ENCODE peak calls at places on chromosomes 4 and X, in five cellular contexts. One of them, this sample, is unnamed.

GRCh38 chrX:906586-906985 is 276.0 kb downstream of the SHOX start:
- DNase-seq in tibial artery: peak
- DNase-seq in dorsolateral prefrontal cortex: no peak
- DNase-seq in neural crest cell: no peak
- DNase-seq in H9: no peak
- DNase-seq in this sample: no peak

GRCh38 chr4:31324814-31325213 is 604.6 kb downstream of the PCDH7 start:
- DNase-seq in tibial artery: no peak
- DNase-seq in dorsolateral prefrontal cortex: no peak
- DNase-seq in neural crest cell: no peak
- DNase-seq in H9: no peak
- DNase-seq in this sample: no peak

GRCh38 chr4:119315036-119315435 is 6.9 kb downstream of the FABP2 start:
- DNase-seq in tibial artery: no peak
- DNase-seq in dorsolateral prefrontal cortex: no peak
- DNase-seq in neural crest cell: no peak
- DNase-seq in H9: no peak
- DNase-seq in this sample: no peak

GRCh38 chrX:121581885-121582284 is 534.5 kb downstream of the GLUD2 start:
- DNase-seq in tibial artery: no peak
- DNase-seq in dorsolateral prefrontal cortex: no peak
- DNase-seq in neural crest cell: no peak
- DNase-seq in H9: no peak
- DNase-seq in this sample: no peak

GRCh38 chrX:19811807-19812604 is 75.4 kb downstream of the SH3KBP1 start:
- DNase-seq in tibial artery: no peak
- DNase-seq in dorsolateral prefrontal cortex: no peak
- DNase-seq in neural crest cell: no peak
- DNase-seq in H9: no peak
- DNase-seq in this sample: no peak

GRCh38 chrX:68498508-68499379 is at the start of gene YIPF6:
- DNase-seq in tibial artery: peak
- DNase-seq in dorsolateral prefrontal cortex: peak
- DNase-seq in neural crest cell: peak
- DNase-seq in H9: peak
- DNase-seq in this sample: peak

GRCh38 chrX:155632424-155633100 is 19.8 kb upstream of the TMLHE start:
- DNase-seq in tibial artery: no peak
- DNase-seq in dorsolateral prefrontal cortex: no peak
- DNase-seq in neural crest cell: no peak
- DNase-seq in H9: no peak
- DNase-seq in this sample: no peak

GRCh38 chr4:4831825-4832224 is 27.6 kb upstream of the MSX1 start:
- DNase-seq in tibial artery: no peak
- DNase-seq in dorsolateral prefrontal cortex: no peak
- DNase-seq in neural crest cell: no peak
- DNase-seq in H9: no peak
- DNase-seq in this sample: no peak

GRCh38 chrX:3526084-3526483 is 179.6 kb upstream of the MXRA5 start:
- DNase-seq in tibial artery: no peak
- DNase-seq in dorsolateral prefrontal cortex: no peak
- DNase-seq in neural crest cell: no peak
- DNase-seq in H9: no peak
- DNase-seq in this sample: no peak

GRCh38 chr4:153464068-153464467 is 2.1 kb upstream of the TMEM131L start:
- DNase-seq in tibial artery: no peak
- DNase-seq in dorsolateral prefrontal cortex: no peak
- DNase-seq in neural crest cell: no peak
- DNase-seq in H9: no peak
- DNase-seq in this sample: no peak

GRCh38 chr4:40827774-40828173 is 78.0 kb downstream of the NSUN7 start:
- DNase-seq in tibial artery: peak
- DNase-seq in dorsolateral prefrontal cortex: no peak
- DNase-seq in neural crest cell: no peak
- DNase-seq in H9: no peak
- DNase-seq in this sample: no peak

GRCh38 chr4:88522702-88523324 is 763 bp downstream of the PYURF start:
- DNase-seq in tibial artery: no peak
- DNase-seq in dorsolateral prefrontal cortex: peak
- DNase-seq in neural crest cell: peak
- DNase-seq in H9: no peak
- DNase-seq in this sample: peak

GRCh38 chr4:9812530-9813340 is 31.3 kb downstream of the DRD5 start:
- DNase-seq in tibial artery: no peak
- DNase-seq in dorsolateral prefrontal cortex: peak
- DNase-seq in neural crest cell: no peak
- DNase-seq in H9: no peak
- DNase-seq in this sample: no peak

GRCh38 chr4:136650541-136651277 is 881.6 kb downstream of the PCDH18 start:
- DNase-seq in tibial artery: no peak
- DNase-seq in dorsolateral prefrontal cortex: no peak
- DNase-seq in neural crest cell: no peak
- DNase-seq in H9: no peak
- DNase-seq in this sample: no peak

GRCh38 chrX:153926863-153927685 is 1.0 kb upstream of the ARHGAP4 start:
- DNase-seq in tibial artery: peak
- DNase-seq in dorsolateral prefrontal cortex: no peak
- DNase-seq in neural crest cell: no peak
- DNase-seq in H9: peak
- DNase-seq in this sample: no peak

GRCh38 chr4:87230806-87231205 is 10.4 kb upstream of the KLHL8 start:
- DNase-seq in tibial artery: no peak
- DNase-seq in dorsolateral prefrontal cortex: no peak
- DNase-seq in neural crest cell: no peak
- DNase-seq in H9: no peak
- DNase-seq in this sample: no peak

GRCh38 chrX:111119341-111119740 is 23.4 kb downstream of the PAK3 start:
- DNase-seq in tibial artery: no peak
- DNase-seq in dorsolateral prefrontal cortex: no peak
- DNase-seq in neural crest cell: no peak
- DNase-seq in H9: no peak
- DNase-seq in this sample: no peak

GRCh38 chr4:103753868-103754653 is 34.3 kb upstream of the TACR3 start:
- DNase-seq in tibial artery: no peak
- DNase-seq in dorsolateral prefrontal cortex: no peak
- DNase-seq in neural crest cell: no peak
- DNase-seq in H9: no peak
- DNase-seq in this sample: no peak

GRCh38 chrX:103197721-103198306 is 17.1 kb upstream of the BEX4 start:
- DNase-seq in tibial artery: no peak
- DNase-seq in dorsolateral prefrontal cortex: no peak
- DNase-seq in neural crest cell: no peak
- DNase-seq in H9: no peak
- DNase-seq in this sample: no peak

GRCh38 chrX:22220941-22221340 is 51.8 kb upstream of the CBLL2 start:
- DNase-seq in tibial artery: no peak
- DNase-seq in dorsolateral prefrontal cortex: no peak
- DNase-seq in neural crest cell: no peak
- DNase-seq in H9: no peak
- DNase-seq in this sample: no peak

GRCh38 chr4:8308856-8309771 is 39.6 kb downstream of the HTRA3 start:
- DNase-seq in tibial artery: peak
- DNase-seq in dorsolateral prefrontal cortex: peak
- DNase-seq in neural crest cell: no peak
- DNase-seq in H9: no peak
- DNase-seq in this sample: no peak

GRCh38 chrX:113287761-113288160 is 447.1 kb upstream of the AMOT start:
- DNase-seq in tibial artery: no peak
- DNase-seq in dorsolateral prefrontal cortex: no peak
- DNase-seq in neural crest cell: no peak
- DNase-seq in H9: no peak
- DNase-seq in this sample: no peak

GRCh38 chr4:36111180-36111579 is 133.1 kb downstream of the ARAP2 start:
- DNase-seq in tibial artery: no peak
- DNase-seq in dorsolateral prefrontal cortex: no peak
- DNase-seq in neural crest cell: no peak
- DNase-seq in H9: no peak
- DNase-seq in this sample: no peak

GRCh38 chr4:173145111-173145510 is 23.5 kb upstream of the GALNT7 start:
- DNase-seq in tibial artery: no peak
- DNase-seq in dorsolateral prefrontal cortex: no peak
- DNase-seq in neural crest cell: no peak
- DNase-seq in H9: no peak
- DNase-seq in this sample: no peak

DNA sequence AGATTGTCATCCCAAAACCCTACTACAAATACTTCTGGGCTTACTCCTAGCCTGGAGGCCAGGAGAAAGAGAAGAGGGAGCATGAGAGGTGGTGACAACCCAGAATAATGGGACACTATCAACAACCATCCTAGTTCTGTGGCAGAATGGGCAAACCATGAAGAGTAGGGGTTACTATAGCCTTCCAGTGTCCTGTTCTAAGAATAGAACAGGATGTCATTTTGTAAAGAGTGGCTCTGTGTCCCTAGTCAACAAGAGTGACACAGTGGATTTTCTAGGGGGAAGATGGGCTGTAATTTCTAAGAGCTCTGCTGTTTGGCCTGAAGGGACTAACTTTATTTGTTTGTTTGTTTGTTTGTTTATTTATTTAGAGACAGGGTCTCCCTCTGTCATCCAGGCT is 136.0 kb downstream of the PLS3 start:
- DNase-seq in tibial artery: no peak
- DNase-seq in dorsolateral prefrontal cortex: no peak
- DNase-seq in neural crest cell: no peak
- DNase-seq in H9: no peak
- DNase-seq in this sample: no peak
- TF ChIP-seq CTCF in tibial artery: no peak
- TF ChIP-seq CTCF in dorsolateral prefrontal cortex: no peak
- TF ChIP-seq CTCF in neural crest cell: no peak
- TF ChIP-seq CTCF in H9: no peak
- TF ChIP-seq CTCF in this sample: no peak

DNA sequence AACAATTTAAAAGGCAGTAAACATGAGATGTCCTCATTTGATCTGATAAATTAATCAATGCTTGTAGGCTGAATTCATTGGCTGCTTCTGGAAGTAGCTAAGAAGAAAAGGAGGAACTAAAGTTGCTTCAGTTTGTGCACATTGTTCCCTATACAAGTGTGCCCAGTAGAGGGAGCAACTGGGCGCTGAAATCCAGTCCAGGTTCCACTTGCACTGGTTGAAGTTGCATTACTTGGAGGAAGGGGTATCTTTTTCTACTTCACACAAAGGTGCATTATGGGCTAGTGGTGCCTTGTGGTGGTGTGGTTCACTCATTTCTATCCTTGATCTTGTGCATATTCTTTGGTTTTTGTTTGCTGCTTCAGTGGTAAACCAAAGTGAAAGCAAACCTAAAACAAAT is 67.9 kb upstream of the SOX3 start:
- DNase-seq in tibial artery: no peak
- DNase-seq in dorsolateral prefrontal cortex: no peak
- DNase-seq in neural crest cell: peak
- DNase-seq in H9: peak
- DNase-seq in this sample: peak
- TF ChIP-seq CTCF in tibial artery: no peak
- TF ChIP-seq CTCF in dorsolateral prefrontal cortex: peak
- TF ChIP-seq CTCF in neural crest cell: peak
- TF ChIP-seq CTCF in H9: peak
- TF ChIP-seq CTCF in this sample: peak

GRCh38 chr4:181301735-181302380 is 941.3 kb upstream of the TENM3 start:
- DNase-seq in tibial artery: no peak
- DNase-seq in dorsolateral prefrontal cortex: no peak
- DNase-seq in neural crest cell: no peak
- DNase-seq in H9: peak
- DNase-seq in this sample: peak
- TF ChIP-seq CTCF in tibial artery: no peak
- TF ChIP-seq CTCF in dorsolateral prefrontal cortex: peak
- TF ChIP-seq CTCF in neural crest cell: peak
- TF ChIP-seq CTCF in H9: peak
- TF ChIP-seq CTCF in this sample: peak

DNA sequence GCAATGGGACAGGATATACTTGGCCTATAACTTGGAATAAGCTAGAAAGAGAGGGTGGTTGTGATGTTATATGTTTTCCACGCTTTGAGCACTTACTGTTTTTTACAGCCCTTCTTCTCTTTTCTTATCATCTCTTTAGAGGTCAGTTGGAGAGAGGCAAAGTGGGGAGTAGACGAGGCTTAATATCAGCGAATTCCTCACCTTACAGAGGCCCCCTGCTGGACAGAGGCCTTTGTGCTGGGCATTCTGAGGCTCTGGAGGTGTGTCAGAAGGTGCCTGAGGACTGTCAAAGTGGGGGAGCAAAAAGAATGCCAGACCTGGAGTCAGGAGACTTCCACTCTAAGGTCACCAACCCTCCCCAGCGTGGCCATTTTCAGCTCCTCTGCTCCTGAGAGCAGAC is 42.5 kb downstream of the MAMLD1 start:
- DNase-seq in tibial artery: no peak
- DNase-seq in dorsolateral prefrontal cortex: no peak
- DNase-seq in neural crest cell: no peak
- DNase-seq in H9: no peak
- DNase-seq in this sample: no peak
- TF ChIP-seq CTCF in tibial artery: no peak
- TF ChIP-seq CTCF in dorsolateral prefrontal cortex: no peak
- TF ChIP-seq CTCF in neural crest cell: peak
- TF ChIP-seq CTCF in H9: peak
- TF ChIP-seq CTCF in this sample: peak

DNA sequence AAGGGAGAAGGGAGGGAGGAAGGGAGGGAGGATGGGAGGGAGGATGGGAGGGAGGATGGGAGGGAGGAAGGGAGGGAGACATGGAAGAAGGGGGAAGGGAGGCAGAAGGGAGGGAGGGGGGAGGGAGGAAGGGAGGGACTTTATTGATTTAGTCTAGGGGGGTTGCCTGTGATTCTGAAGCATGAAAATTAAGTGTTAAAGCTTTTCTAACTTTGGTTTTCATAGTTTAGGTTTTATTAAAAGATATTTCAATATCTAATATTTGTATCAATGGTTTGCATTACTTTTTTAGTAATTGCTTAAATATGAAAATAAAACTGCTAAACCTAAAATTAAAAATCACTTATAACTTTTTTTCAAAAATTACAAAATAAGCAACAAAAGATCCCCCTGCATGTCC is 2.4 kb downstream of the PALLD start:
- DNase-seq in tibial artery: no peak
- DNase-seq in dorsolateral prefrontal cortex: no peak
- DNase-seq in neural crest cell: no peak
- DNase-seq in H9: no peak
- DNase-seq in this sample: no peak
- TF ChIP-seq CTCF in tibial artery: no peak
- TF ChIP-seq CTCF in dorsolateral prefrontal cortex: no peak
- TF ChIP-seq CTCF in neural crest cell: no peak
- TF ChIP-seq CTCF in H9: no peak
- TF ChIP-seq CTCF in this sample: no peak

DNA sequence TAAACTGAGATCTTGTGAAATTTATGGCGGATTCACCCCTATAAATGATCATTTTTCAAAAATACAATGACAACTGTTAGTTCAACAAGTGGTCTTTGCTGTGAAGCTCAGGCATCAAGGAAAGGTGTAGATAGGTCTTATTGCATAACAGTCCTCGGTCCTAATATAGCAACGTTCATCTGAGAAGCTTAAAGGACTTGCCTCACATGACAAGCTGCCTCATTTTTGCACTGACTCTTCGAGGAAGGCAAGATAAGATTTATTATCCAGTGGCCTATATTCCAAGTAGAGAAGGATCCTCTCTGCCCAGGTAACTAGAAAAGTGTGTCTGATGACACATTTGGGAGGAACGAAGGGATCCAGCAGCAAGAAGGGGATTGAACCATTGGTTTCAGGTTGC is 13.6 kb upstream of the DDX3X start:
- DNase-seq in tibial artery: no peak
- DNase-seq in dorsolateral prefrontal cortex: no peak
- DNase-seq in neural crest cell: no peak
- DNase-seq in H9: no peak
- DNase-seq in this sample: no peak
- TF ChIP-seq CTCF in tibial artery: no peak
- TF ChIP-seq CTCF in dorsolateral prefrontal cortex: no peak
- TF ChIP-seq CTCF in neural crest cell: no peak
- TF ChIP-seq CTCF in H9: no peak
- TF ChIP-seq CTCF in this sample: no peak